ENCODE peak calls at places on chromosome 6, in eight cellular contexts. One of them, this sample, is unnamed.

GRCh38 chr6:159104931-159105330 is 60.1 kb upstream of the TAGAP start:
- DNase-seq in fibroblast of mammary gland: no peak
- DNase-seq in activated CD8-positive, alpha-beta memory T cell treated with anti-CD3 and anti-CD28 coated beads for 24 hours: peak
- DNase-seq in hepatic stellate cell: no peak
- DNase-seq in NCI-H748 treated with DMSO at 0.1 percent for 48 hours: no peak
- DNase-seq in HFFc6: no peak
- DNase-seq in COLO829: no peak
- DNase-seq in transverse colon: peak
- DNase-seq in this sample: no peak

GRCh38 chr6:117509021-117509420 is 26.5 kb downstream of the DCBLD1 start:
- DNase-seq in hepatic stellate cell: no peak
- DNase-seq in COLO829: no peak
- DNase-seq in fibroblast of mammary gland: no peak
- DNase-seq in transverse colon: no peak
- DNase-seq in HFFc6: no peak
- DNase-seq in activated CD8-positive, alpha-beta memory T cell treated with anti-CD3 and anti-CD28 coated beads for 24 hours: no peak
- DNase-seq in NCI-H748 treated with DMSO at 0.1 percent for 48 hours: no peak
- DNase-seq in this sample: no peak

GRCh38 chr6:68575765-68576439 is 59.2 kb upstream of the ADGRB3 start:
- DNase-seq in HFFc6: no peak
- DNase-seq in NCI-H748 treated with DMSO at 0.1 percent for 48 hours: peak
- DNase-seq in activated CD8-positive, alpha-beta memory T cell treated with anti-CD3 and anti-CD28 coated beads for 24 hours: no peak
- DNase-seq in hepatic stellate cell: no peak
- DNase-seq in COLO829: no peak
- DNase-seq in transverse colon: no peak
- DNase-seq in fibroblast of mammary gland: peak
- DNase-seq in this sample: peak

GRCh38 chr6:16982827-16983226 is 119.0 kb upstream of the STMND1 start:
- DNase-seq in activated CD8-positive, alpha-beta memory T cell treated with anti-CD3 and anti-CD28 coated beads for 24 hours: no peak
- DNase-seq in transverse colon: no peak
- DNase-seq in hepatic stellate cell: peak
- DNase-seq in NCI-H748 treated with DMSO at 0.1 percent for 48 hours: no peak
- DNase-seq in HFFc6: peak
- DNase-seq in COLO829: no peak
- DNase-seq in fibroblast of mammary gland: peak
- DNase-seq in this sample: peak

GRCh38 chr6:49409951-49410542 is 53.0 kb downstream of the MMUT start:
- DNase-seq in NCI-H748 treated with DMSO at 0.1 percent for 48 hours: peak
- DNase-seq in activated CD8-positive, alpha-beta memory T cell treated with anti-CD3 and anti-CD28 coated beads for 24 hours: peak
- DNase-seq in COLO829: peak
- DNase-seq in hepatic stellate cell: peak
- DNase-seq in transverse colon: peak
- DNase-seq in HFFc6: peak
- DNase-seq in fibroblast of mammary gland: peak
- DNase-seq in this sample: peak

GRCh38 chr6:26158581-26159416 is 71.6 kb downstream of the HFE start:
- DNase-seq in hepatic stellate cell: peak
- DNase-seq in transverse colon: peak
- DNase-seq in HFFc6: peak
- DNase-seq in COLO829: no peak
- DNase-seq in NCI-H748 treated with DMSO at 0.1 percent for 48 hours: peak
- DNase-seq in activated CD8-positive, alpha-beta memory T cell treated with anti-CD3 and anti-CD28 coated beads for 24 hours: peak
- DNase-seq in fibroblast of mammary gland: peak
- DNase-seq in this sample: peak

GRCh38 chr6:36118550-36119107 is 11.7 kb upstream of the MAPK13 start:
- DNase-seq in NCI-H748 treated with DMSO at 0.1 percent for 48 hours: peak
- DNase-seq in fibroblast of mammary gland: peak
- DNase-seq in hepatic stellate cell: no peak
- DNase-seq in transverse colon: peak
- DNase-seq in activated CD8-positive, alpha-beta memory T cell treated with anti-CD3 and anti-CD28 coated beads for 24 hours: peak
- DNase-seq in HFFc6: no peak
- DNase-seq in COLO829: no peak
- DNase-seq in this sample: no peak

GRCh38 chr6:132314432-132314831 is 86.8 kb downstream of the MOXD1 start:
- DNase-seq in activated CD8-positive, alpha-beta memory T cell treated with anti-CD3 and anti-CD28 coated beads for 24 hours: no peak
- DNase-seq in fibroblast of mammary gland: no peak
- DNase-seq in transverse colon: no peak
- DNase-seq in HFFc6: no peak
- DNase-seq in COLO829: no peak
- DNase-seq in NCI-H748 treated with DMSO at 0.1 percent for 48 hours: no peak
- DNase-seq in hepatic stellate cell: no peak
- DNase-seq in this sample: no peak

GRCh38 chr6:30356519-30356918 is 11.6 kb downstream of the RPP21 start:
- DNase-seq in HFFc6: no peak
- DNase-seq in transverse colon: no peak
- DNase-seq in hepatic stellate cell: no peak
- DNase-seq in NCI-H748 treated with DMSO at 0.1 percent for 48 hours: no peak
- DNase-seq in COLO829: no peak
- DNase-seq in activated CD8-positive, alpha-beta memory T cell treated with anti-CD3 and anti-CD28 coated beads for 24 hours: no peak
- DNase-seq in fibroblast of mammary gland: no peak
- DNase-seq in this sample: no peak

GRCh38 chr6:163405412-163406309 is 8.9 kb upstream of the QKI start:
- DNase-seq in HFFc6: no peak
- DNase-seq in fibroblast of mammary gland: peak
- DNase-seq in activated CD8-positive, alpha-beta memory T cell treated with anti-CD3 and anti-CD28 coated beads for 24 hours: peak
- DNase-seq in NCI-H748 treated with DMSO at 0.1 percent for 48 hours: no peak
- DNase-seq in COLO829: no peak
- DNase-seq in hepatic stellate cell: peak
- DNase-seq in transverse colon: peak
- DNase-seq in this sample: peak

GRCh38 chr6:158022749-158023596 is 41.3 kb downstream of the SYNJ2 start:
- DNase-seq in NCI-H748 treated with DMSO at 0.1 percent for 48 hours: no peak
- DNase-seq in HFFc6: no peak
- DNase-seq in activated CD8-positive, alpha-beta memory T cell treated with anti-CD3 and anti-CD28 coated beads for 24 hours: no peak
- DNase-seq in transverse colon: no peak
- DNase-seq in COLO829: no peak
- DNase-seq in hepatic stellate cell: no peak
- DNase-seq in fibroblast of mammary gland: no peak
- DNase-seq in this sample: no peak

GRCh38 chr6:54196905-54197304 is 85.7 kb downstream of the MLIP start:
- DNase-seq in COLO829: no peak
- DNase-seq in NCI-H748 treated with DMSO at 0.1 percent for 48 hours: no peak
- DNase-seq in hepatic stellate cell: no peak
- DNase-seq in HFFc6: no peak
- DNase-seq in activated CD8-positive, alpha-beta memory T cell treated with anti-CD3 and anti-CD28 coated beads for 24 hours: no peak
- DNase-seq in fibroblast of mammary gland: no peak
- DNase-seq in transverse colon: no peak
- DNase-seq in this sample: no peak

GRCh38 chr6:155854787-155855186 is 399.1 kb upstream of the NOX3 start:
- DNase-seq in activated CD8-positive, alpha-beta memory T cell treated with anti-CD3 and anti-CD28 coated beads for 24 hours: no peak
- DNase-seq in NCI-H748 treated with DMSO at 0.1 percent for 48 hours: no peak
- DNase-seq in transverse colon: no peak
- DNase-seq in fibroblast of mammary gland: no peak
- DNase-seq in hepatic stellate cell: no peak
- DNase-seq in COLO829: no peak
- DNase-seq in HFFc6: no peak
- DNase-seq in this sample: no peak

GRCh38 chr6:137237413-137238170 is 18.4 kb upstream of the IFNGR1 start:
- DNase-seq in activated CD8-positive, alpha-beta memory T cell treated with anti-CD3 and anti-CD28 coated beads for 24 hours: no peak
- DNase-seq in NCI-H748 treated with DMSO at 0.1 percent for 48 hours: no peak
- DNase-seq in fibroblast of mammary gland: peak
- DNase-seq in transverse colon: no peak
- DNase-seq in HFFc6: peak
- DNase-seq in COLO829: peak
- DNase-seq in hepatic stellate cell: no peak
- DNase-seq in this sample: peak

GRCh38 chr6:168063431-168063830 is 15.6 kb downstream of the FRMD1 start:
- DNase-seq in transverse colon: no peak
- DNase-seq in hepatic stellate cell: no peak
- DNase-seq in fibroblast of mammary gland: no peak
- DNase-seq in NCI-H748 treated with DMSO at 0.1 percent for 48 hours: no peak
- DNase-seq in activated CD8-positive, alpha-beta memory T cell treated with anti-CD3 and anti-CD28 coated beads for 24 hours: no peak
- DNase-seq in COLO829: no peak
- DNase-seq in HFFc6: no peak
- DNase-seq in this sample: no peak

GRCh38 chr6:138944412-138944811 is 43.6 kb downstream of the REPS1 start:
- DNase-seq in hepatic stellate cell: peak
- DNase-seq in NCI-H748 treated with DMSO at 0.1 percent for 48 hours: no peak
- DNase-seq in HFFc6: peak
- DNase-seq in fibroblast of mammary gland: peak
- DNase-seq in transverse colon: no peak
- DNase-seq in COLO829: no peak
- DNase-seq in activated CD8-positive, alpha-beta memory T cell treated with anti-CD3 and anti-CD28 coated beads for 24 hours: no peak
- DNase-seq in this sample: peak

GRCh38 chr6:68256391-68256790 is 378.7 kb upstream of the ADGRB3 start:
- DNase-seq in COLO829: no peak
- DNase-seq in fibroblast of mammary gland: no peak
- DNase-seq in hepatic stellate cell: no peak
- DNase-seq in HFFc6: no peak
- DNase-seq in transverse colon: no peak
- DNase-seq in NCI-H748 treated with DMSO at 0.1 percent for 48 hours: no peak
- DNase-seq in activated CD8-positive, alpha-beta memory T cell treated with anti-CD3 and anti-CD28 coated beads for 24 hours: no peak
- DNase-seq in this sample: no peak

GRCh38 chr6:154341876-154342275 is 14.7 kb downstream of the IPCEF1 start:
- DNase-seq in COLO829: peak
- DNase-seq in transverse colon: no peak
- DNase-seq in fibroblast of mammary gland: no peak
- DNase-seq in NCI-H748 treated with DMSO at 0.1 percent for 48 hours: no peak
- DNase-seq in hepatic stellate cell: no peak
- DNase-seq in activated CD8-positive, alpha-beta memory T cell treated with anti-CD3 and anti-CD28 coated beads for 24 hours: no peak
- DNase-seq in HFFc6: no peak
- DNase-seq in this sample: no peak

GRCh38 chr6:158259845-158260244 is 52.4 kb upstream of the TULP4 start:
- DNase-seq in activated CD8-positive, alpha-beta memory T cell treated with anti-CD3 and anti-CD28 coated beads for 24 hours: no peak
- DNase-seq in hepatic stellate cell: no peak
- DNase-seq in fibroblast of mammary gland: no peak
- DNase-seq in HFFc6: no peak
- DNase-seq in NCI-H748 treated with DMSO at 0.1 percent for 48 hours: no peak
- DNase-seq in transverse colon: no peak
- DNase-seq in COLO829: no peak
- DNase-seq in this sample: no peak

GRCh38 chr6:140636698-140637402 is 1262.4 kb upstream of the CITED2 start:
- DNase-seq in HFFc6: no peak
- DNase-seq in fibroblast of mammary gland: no peak
- DNase-seq in transverse colon: no peak
- DNase-seq in hepatic stellate cell: no peak
- DNase-seq in activated CD8-positive, alpha-beta memory T cell treated with anti-CD3 and anti-CD28 coated beads for 24 hours: no peak
- DNase-seq in NCI-H748 treated with DMSO at 0.1 percent for 48 hours: peak
- DNase-seq in COLO829: no peak
- DNase-seq in this sample: no peak

GRCh38 chr6:55916188-55916587 is 40.8 kb upstream of the BMP5 start:
- DNase-seq in transverse colon: no peak
- DNase-seq in fibroblast of mammary gland: peak
- DNase-seq in hepatic stellate cell: no peak
- DNase-seq in HFFc6: peak
- DNase-seq in NCI-H748 treated with DMSO at 0.1 percent for 48 hours: no peak
- DNase-seq in COLO829: no peak
- DNase-seq in activated CD8-positive, alpha-beta memory T cell treated with anti-CD3 and anti-CD28 coated beads for 24 hours: no peak
- DNase-seq in this sample: peak

GRCh38 chr6:113719545-113719944 is 137.6 kb upstream of the MARCKS start:
- DNase-seq in activated CD8-positive, alpha-beta memory T cell treated with anti-CD3 and anti-CD28 coated beads for 24 hours: no peak
- DNase-seq in COLO829: no peak
- DNase-seq in transverse colon: no peak
- DNase-seq in hepatic stellate cell: peak
- DNase-seq in HFFc6: no peak
- DNase-seq in NCI-H748 treated with DMSO at 0.1 percent for 48 hours: no peak
- DNase-seq in fibroblast of mammary gland: peak
- DNase-seq in this sample: peak

GRCh38 chr6:140316966-140317365 is 942.5 kb upstream of the CITED2 start:
- DNase-seq in COLO829: no peak
- DNase-seq in NCI-H748 treated with DMSO at 0.1 percent for 48 hours: no peak
- DNase-seq in hepatic stellate cell: no peak
- DNase-seq in fibroblast of mammary gland: no peak
- DNase-seq in activated CD8-positive, alpha-beta memory T cell treated with anti-CD3 and anti-CD28 coated beads for 24 hours: no peak
- DNase-seq in HFFc6: no peak
- DNase-seq in transverse colon: no peak
- DNase-seq in this sample: no peak

GRCh38 chr6:24720131-24720603 is 1.2 kb upstream of the C6orf62 start:
- DNase-seq in activated CD8-positive, alpha-beta memory T cell treated with anti-CD3 and anti-CD28 coated beads for 24 hours: peak
- DNase-seq in fibroblast of mammary gland: peak
- DNase-seq in transverse colon: peak
- DNase-seq in HFFc6: peak
- DNase-seq in hepatic stellate cell: peak
- DNase-seq in NCI-H748 treated with DMSO at 0.1 percent for 48 hours: no peak
- DNase-seq in COLO829: no peak
- DNase-seq in this sample: peak

GRCh38 chr6:84575264-84575663 is 189.1 kb downstream of the TBX18 start:
- DNase-seq in HFFc6: peak
- DNase-seq in activated CD8-positive, alpha-beta memory T cell treated with anti-CD3 and anti-CD28 coated beads for 24 hours: no peak
- DNase-seq in NCI-H748 treated with DMSO at 0.1 percent for 48 hours: peak
- DNase-seq in hepatic stellate cell: no peak
- DNase-seq in transverse colon: no peak
- DNase-seq in COLO829: no peak
- DNase-seq in fibroblast of mammary gland: peak
- DNase-seq in this sample: peak

GRCh38 chr6:22980446-22980845 is 411.1 kb downstream of the HDGFL1 start:
- DNase-seq in fibroblast of mammary gland: peak
- DNase-seq in COLO829: no peak
- DNase-seq in activated CD8-positive, alpha-beta memory T cell treated with anti-CD3 and anti-CD28 coated beads for 24 hours: no peak
- DNase-seq in hepatic stellate cell: peak
- DNase-seq in NCI-H748 treated with DMSO at 0.1 percent for 48 hours: no peak
- DNase-seq in HFFc6: no peak
- DNase-seq in transverse colon: no peak
- DNase-seq in this sample: peak

This sample was measured in foreskin fibroblast.